ENCODE peak calls at places on chromosome 19, in eight cellular contexts. M is NCI-H1105 treated with DMSO at 0.1 percent for 48 hours; Q is IMR-90; T is HS-5; E is CD4-positive, alpha-beta T cell; I is RWPE1; N is right cardiac atrium; C is heart left ventricle. U is an unnamed sample.

GRCh38 chr19:46493236-46494114 is 2.2 kb downstream of the PNMA8B start:
- DNase-seq in M (no peak), Q (no peak), T (no peak), E (peak), I (no peak), N (peak), C (peak), U (peak)

GRCh38 chr19:40281381-40282208 is 3.5 kb downstream of the AKT2 start:
- DNase-seq in M (no peak), Q (no peak), T (no peak), E (no peak), I (no peak), N (peak), C (no peak), U (no peak)

GRCh38 chr19:17103177-17103576 is 27.6 kb downstream of the MYO9B start:
- DNase-seq in M (no peak), Q (peak), T (no peak), E (no peak), I (no peak), N (no peak), C (no peak), U (peak)

GRCh38 chr19:5615756-5616327 is 6.7 kb downstream of the SAFB2 start:
- DNase-seq in M (no peak), Q (peak), T (no peak), E (no peak), I (no peak), N (no peak), C (no peak), U (no peak)

GRCh38 chr19:21362291-21362690 is 3.5 kb downstream of the ZNF738 start:
- DNase-seq in M (no peak), Q (no peak), T (no peak), E (no peak), I (no peak), N (no peak), C (no peak), U (no peak)

GRCh38 chr19:18251587-18252369 is 22.5 kb downstream of the IQCN start:
- DNase-seq in M (peak), Q (peak), T (peak), E (peak), I (peak), N (peak), C (peak), U (peak)

GRCh38 chr19:6209233-6209632 is 70.5 kb downstream of the MLLT1 start:
- DNase-seq in M (no peak), Q (no peak), T (no peak), E (no peak), I (no peak), N (no peak), C (no peak), U (no peak)

GRCh38 chr19:48596679-48597465 is 9.7 kb upstream of the SPACA4 start:
- DNase-seq in M (no peak), Q (no peak), T (no peak), E (peak), I (no peak), N (no peak), C (no peak), U (peak)

GRCh38 chr19:2424686-2425621 is 2.4 kb downstream of the TIMM13 start:
- DNase-seq in M (no peak), Q (peak), T (no peak), E (no peak), I (no peak), N (peak), C (no peak), U (no peak)

GRCh38 chr19:33159149-33159548 is 27.2 kb downstream of the WDR88 start:
- DNase-seq in M (no peak), Q (no peak), T (no peak), E (no peak), I (no peak), N (no peak), C (no peak), U (no peak)

GRCh38 chr19:6963937-6964336 is 57.3 kb downstream of the MBD3L2B start:
- DNase-seq in M (no peak), Q (no peak), T (no peak), E (peak), I (no peak), N (no peak), C (no peak), U (peak)

GRCh38 chr19:6357174-6357573 is 4.2 kb upstream of the CLPP start:
- DNase-seq in M (no peak), Q (no peak), T (no peak), E (no peak), I (no peak), N (no peak), C (no peak), U (no peak)